ENCODE peak calls at places on chromosome X, in seven cellular contexts. S is Peyer's patch, R is IMR-90, Q is transverse colon, V is H1, I is endothelial cell of umbilical vein, F is stomach. N is an unnamed sample. For H3K9me3, the result is how much of the 10 kb centered on the place peaks cover.

GRCh38 chrX:46408553-46409407 is 136.4 kb downstream of the ZNF674 start:
- DNase-seq in F (peak), I (peak), V (no peak), R (peak), S (peak), Q (peak), N (peak)

GRCh38 chrX:134443020-134443419 is 16.9 kb upstream of the HPRT1 start:
- DNase-seq in S (no peak), I (no peak), F (no peak), V (no peak), Q (no peak), R (no peak), N (no peak)

GRCh38 chrX:133655262-133655913 is 240.1 kb upstream of the GPC4 start:
- DNase-seq in S (no peak), Q (no peak), I (no peak), R (no peak), V (no peak), F (no peak), N (no peak)

GRCh38 chrX:30060718-30061117 is 154.6 kb upstream of the MAGEB2 start:
- DNase-seq in I (peak), R (peak), Q (no peak), V (no peak), F (no peak), S (no peak), N (no peak)

GRCh38 chrX:19753368-19753767 is 134.0 kb downstream of the SH3KBP1 start:
- DNase-seq in V (no peak), Q (no peak), S (no peak), R (no peak), I (no peak), F (no peak), N (no peak)

GRCh38 chrX:119417842-119418241 is 18.7 kb downstream of the SLC25A43 start:
- DNase-seq in F (no peak), Q (no peak), V (no peak), I (no peak), R (no peak), S (no peak), N (no peak)

GRCh38 chrX:116607766-116608165 is 145.0 kb upstream of the CT83 start:
- DNase-seq in F (no peak), Q (no peak), S (no peak), I (no peak), R (no peak), V (no peak), N (no peak)

GRCh38 chrX:40084471-40084870 is 13.3 kb downstream of the BCOR start:
- DNase-seq in F (no peak), S (no peak), V (no peak), R (no peak), Q (no peak), I (no peak), N (no peak)

GRCh38 chrX:65677954-65678469 is 10.6 kb downstream of the MSN start:
- DNase-seq in S (no peak), V (no peak), F (no peak), Q (no peak), R (peak), I (peak), N (peak)

GRCh38 chrX:45668686-45669443 is 468.2 kb upstream of the DIPK2B start:
- DNase-seq in S (no peak), I (peak), F (no peak), R (peak), V (no peak), Q (no peak), N (no peak)

GRCh38 chrX:133448512-133449076 is 33.3 kb upstream of the GPC4 start:
- DNase-seq in R (no peak), Q (no peak), I (no peak), S (no peak), F (no peak), V (no peak), N (no peak)

GRCh38 chrX:48883729-48884128 is 13.8 kb downstream of the TIMM17B start:
- DNase-seq in V (no peak), Q (no peak), F (no peak), I (no peak), R (no peak), S (no peak), N (no peak)

GRCh38 chrX:52509916-52510315 is 6.9 kb downstream of the XAGE1B start:
- DNase-seq in S (no peak), Q (no peak), I (no peak), R (no peak), F (no peak), V (no peak), N (no peak)

DNA sequence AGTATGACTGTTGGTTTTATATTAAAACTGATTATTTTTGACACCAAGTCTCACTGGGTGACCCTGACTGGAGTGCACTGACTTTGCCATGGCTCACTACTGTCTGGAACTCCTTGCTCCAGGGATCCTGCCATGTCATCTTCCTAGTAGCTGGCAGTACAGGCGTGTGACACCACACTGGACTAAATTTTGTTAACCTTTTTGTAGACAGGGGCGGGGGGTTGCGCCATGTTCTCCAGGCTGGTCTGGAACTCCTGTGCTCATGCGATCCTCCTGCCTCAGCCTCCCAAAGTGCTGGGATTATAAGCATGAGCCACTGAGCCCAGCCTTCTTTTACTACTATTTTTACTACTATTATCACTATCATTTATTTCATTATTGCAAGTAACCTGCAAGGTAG is 8.9 kb downstream of the XAGE1A start:
- DNase-seq in R (no peak), I (no peak), Q (no peak), S (no peak), F (no peak), V (no peak), N (no peak)
- H3K9me3 ChIP-seq in R (under half), I (under half), Q (under half), S (under half), F (under half), V (under half), N (under half)

GRCh38 chrX:130171446-130172126 is at the start of gene RAB33A:
- DNase-seq in F (no peak), V (no peak), Q (peak), R (no peak), S (peak), I (no peak), N (no peak)

GRCh38 chrX:130172127-130172834 is 519 bp downstream of the RAB33A start:
- DNase-seq in S (no peak), Q (no peak), R (no peak), F (no peak), V (no peak), I (no peak), N (no peak)

GRCh38 chrX:130174051-130174704 is 2.4 kb downstream of the RAB33A start:
- DNase-seq in F (no peak), I (peak), V (no peak), R (peak), Q (no peak), S (no peak), N (peak)

GRCh38 chrX:130174937-130175336 is 3.2 kb downstream of the RAB33A start:
- DNase-seq in Q (no peak), I (no peak), V (no peak), R (no peak), F (no peak), S (no peak), N (no peak)

DNA sequence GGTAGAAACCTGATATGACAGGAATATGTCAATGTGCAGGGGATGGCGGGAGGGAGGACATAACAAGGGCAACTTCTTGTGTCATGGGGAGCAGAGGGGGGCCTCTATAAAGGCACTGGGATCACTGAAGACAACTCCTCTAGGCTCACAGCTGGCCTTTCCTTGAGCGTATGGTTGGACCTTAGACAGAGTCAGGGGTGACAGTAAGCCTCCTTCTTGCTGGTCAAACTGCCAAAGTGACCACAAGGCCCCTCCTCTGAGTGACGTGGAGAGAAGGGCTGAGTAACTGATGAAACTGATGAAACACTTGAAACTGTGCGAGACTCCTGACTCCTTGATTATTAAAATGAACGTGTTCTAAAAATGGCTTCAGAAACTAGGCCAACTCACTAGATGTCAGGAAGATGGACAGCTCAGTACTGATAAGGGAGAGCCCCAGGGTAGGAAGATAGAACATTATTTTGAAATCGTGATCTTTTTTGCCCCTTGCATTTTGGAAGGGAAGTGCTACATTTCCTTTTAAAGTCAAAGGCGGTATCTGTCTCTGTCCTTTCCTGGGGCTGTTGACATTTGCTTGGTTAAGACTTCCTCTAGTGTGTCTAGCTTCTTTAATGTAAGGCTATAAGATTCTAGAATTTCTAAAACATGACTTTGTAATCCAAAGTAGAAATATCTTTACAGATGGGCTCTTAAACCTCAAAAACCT is 1.6 kb downstream of the RAB33A start:
- DNase-seq in S (peak), F (no peak), I (peak), R (peak), Q (peak), V (no peak), N (peak)
- TF ChIP-seq POLR2A in S (no peak), F (no peak), I (no peak), R (peak), Q (no peak), V (no peak), N (no peak)

GRCh38 chrX:63013549-63013948 is 337.6 kb downstream of the SPIN4 start:
- DNase-seq in V (no peak), I (no peak), R (no peak), F (no peak), S (no peak), Q (no peak), N (no peak)
- H3K9me3 ChIP-seq in V (under half), I (under half), R (under half), F (under half), S (under half), Q (under half), N (under half)

GRCh38 chrX:24026403-24026801 is 584 bp downstream of the KLHL15 start:
- DNase-seq in V (no peak), Q (no peak), I (peak), F (no peak), R (no peak), S (no peak), N (no peak)

GRCh38 chrX:24025741-24026402 is 1.1 kb downstream of the KLHL15 start:
- DNase-seq in S (no peak), Q (no peak), R (peak), V (no peak), I (peak), F (no peak), N (no peak)

GRCh38 chrX:24023538-24023937 is 3.4 kb downstream of the KLHL15 start:
- DNase-seq in I (no peak), R (no peak), Q (no peak), S (no peak), V (no peak), F (no peak), N (no peak)

GRCh38 chrX:24023972-24024664 is 2.9 kb downstream of the KLHL15 start:
- DNase-seq in R (peak), S (no peak), V (no peak), F (no peak), I (peak), Q (no peak), N (no peak)

DNA sequence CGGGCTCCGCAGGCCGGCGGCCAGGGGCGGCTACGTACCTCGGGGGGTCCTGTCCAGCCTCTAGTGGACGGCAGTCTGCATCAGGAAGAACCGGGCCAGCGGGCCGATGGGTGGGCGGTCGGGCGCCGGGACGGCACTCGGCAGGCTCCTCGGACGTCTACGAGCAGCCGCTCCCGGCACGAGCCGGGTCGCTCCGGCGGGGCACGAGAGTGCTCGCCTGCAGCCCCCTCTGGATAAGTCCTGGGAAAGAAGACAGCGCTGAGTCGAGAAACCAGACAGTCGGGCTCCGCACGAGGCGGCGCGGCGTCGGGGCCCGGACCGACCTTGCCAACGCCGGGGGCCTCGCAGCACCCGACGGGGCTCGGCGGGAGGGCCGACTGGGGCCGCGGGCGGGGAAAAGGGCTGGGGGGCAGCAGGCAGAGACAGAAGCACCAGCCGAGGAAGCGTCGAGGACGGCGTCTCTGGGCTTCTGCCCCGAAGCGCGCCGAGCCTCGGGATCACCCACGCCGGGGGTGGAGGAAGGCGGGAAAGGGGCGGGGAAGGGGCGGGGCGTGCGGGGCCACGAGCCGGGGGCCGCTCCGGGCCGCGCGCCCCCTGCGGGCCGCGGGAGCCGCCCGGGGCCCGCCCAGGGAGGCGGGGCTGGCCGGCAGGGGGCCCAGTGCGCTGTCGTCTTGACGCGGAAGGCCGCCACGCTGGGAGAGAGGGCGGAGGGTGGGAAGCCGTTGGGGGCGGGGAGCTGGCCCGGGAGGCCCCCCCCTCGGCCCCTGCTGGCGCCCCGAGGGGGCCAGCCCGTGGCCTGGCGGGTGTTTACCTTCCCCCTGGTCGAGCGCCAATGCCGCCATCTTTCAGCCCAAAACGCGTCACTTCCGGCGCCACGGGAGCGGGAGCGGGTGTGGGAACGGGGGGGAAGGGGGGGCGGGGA is 1.9 kb downstream of the KLHL15 start:
- DNase-seq in F (peak), R (peak), I (peak), Q (peak), V (peak), S (peak), N (peak)
- TF ChIP-seq POLR2A in F (no peak), R (peak), I (peak), Q (peak), V (peak), S (peak), N (peak)

GRCh38 chrX:145532176-145532780 is 285.0 kb downstream of the SPANXN1 start:
- DNase-seq in V (no peak), R (no peak), S (no peak), Q (no peak), F (no peak), I (no peak), N (no peak)
- H3K9me3 ChIP-seq in V (under half), R (under half), S (under half), Q (under half), F (under half), I (under half), N (under half)

GRCh38 chrX:150902434-150903109 is 4.1 kb upstream of the CD99L2 start:
- DNase-seq in S (no peak), F (no peak), V (peak), R (no peak), I (no peak), Q (no peak), N (no peak)

GRCh38 chrX:150896632-150897031 is 1.8 kb downstream of the CD99L2 start:
- DNase-seq in Q (no peak), S (no peak), F (no peak), I (no peak), V (no peak), R (no peak), N (no peak)

GRCh38 chrX:150899191-150899757 is 806 bp upstream of the CD99L2 start:
- DNase-seq in F (peak), S (peak), I (peak), V (no peak), R (peak), Q (peak), N (peak)

GRCh38 chrX:150897371-150898319 is 823 bp downstream of the CD99L2 start:
- DNase-seq in I (peak), R (no peak), Q (peak), V (no peak), S (peak), F (peak), N (peak)

GRCh38 chrX:150898343-150899190 is at the start of gene CD99L2:
- DNase-seq in I (peak), Q (peak), S (peak), R (peak), V (peak), F (peak), N (peak)
- TF ChIP-seq POLR2A in I (peak), Q (peak), S (peak), R (peak), V (peak), F (no peak), N (peak)

DNA sequence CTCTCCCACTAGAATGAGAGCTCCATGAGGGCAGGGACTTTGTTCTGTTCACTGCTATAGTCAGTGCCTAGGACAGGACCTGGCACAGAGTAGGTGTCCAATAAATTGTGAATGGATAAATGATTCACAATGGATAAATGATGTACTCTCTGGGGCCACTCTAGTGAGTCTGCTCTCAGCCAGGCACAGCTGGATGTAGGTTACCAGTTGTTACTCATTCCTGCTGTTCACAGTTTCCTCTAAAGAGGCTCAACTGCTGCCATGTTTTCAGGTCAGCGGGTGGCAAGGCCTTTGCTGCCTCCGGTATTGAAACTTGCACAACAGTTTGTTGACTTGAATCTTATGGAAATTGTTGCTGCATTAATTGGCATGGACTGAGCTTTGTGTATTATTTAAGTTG is 99.1 kb downstream of the NHSL2 start:
- DNase-seq in Q (no peak), F (no peak), R (no peak), V (no peak), I (no peak), S (no peak), N (no peak)
- H3K9me3 ChIP-seq in Q (under half), F (under half), R (under half), V (under half), I (under half), S (under half), N (under half)

N was measured in uterus.